ENCODE peak calls at places on chromosomes 6 and 20, in six cellular contexts. Q is left ventricle myocardium inferior, A is neural progenitor cell, N is IMR-90, J is spleen, H is Peyer's patch. L is an unnamed sample.

GRCh38 chr6:89509719-89510339 is 76.9 kb downstream of the ANKRD6 start:
- DNase-seq in A (no peak), Q (no peak), N (no peak), H (no peak), J (no peak), L (no peak)

GRCh38 chr6:150865043-150865405 is 478 bp upstream of the MTHFD1L start:
- DNase-seq in N (peak; percentile 39), J (no peak), Q (no peak), H (no peak), A (no peak), L (no peak)

GRCh38 chr6:167766986-167767714 is 59.6 kb upstream of the AFDN start:
- DNase-seq in Q (no peak), N (no peak), H (no peak), J (peak; percentile 54), A (no peak), L (peak; percentile 38)

GRCh38 chr20:48886811-48887210 is 34.7 kb upstream of the ARFGEF2 start:
- DNase-seq in N (no peak), J (no peak), Q (no peak), H (no peak), A (no peak), L (no peak)

GRCh38 chr6:36333889-36334288 is 2.8 kb downstream of the BNIP5 start:
- DNase-seq in H (no peak), Q (no peak), J (no peak), A (no peak), N (no peak), L (no peak)

GRCh38 chr6:134317471-134318131 is at the start of gene SGK1:
- DNase-seq in J (peak; percentile 79), A (peak; percentile 56), H (no peak), N (peak; percentile 49), Q (no peak), L (no peak)

GRCh38 chr20:54212226-54212625 is 4.3 kb downstream of the PFDN4 start:
- DNase-seq in H (no peak), J (no peak), N (peak; percentile 66), A (no peak), Q (no peak), L (no peak)

GRCh38 chr20:62707981-62708521 is 585 bp upstream of the NTSR1 start:
- DNase-seq in J (no peak), H (no peak), Q (no peak), N (no peak), A (peak; percentile 65), L (no peak)

GRCh38 chr20:36572701-36573102 is 695 bp upstream of the TGIF2 start:
- DNase-seq in A (peak; percentile 64), Q (no peak), H (no peak), N (peak; percentile 51), J (no peak), L (no peak)

GRCh38 chr6:35739645-35740517 is 3.0 kb downstream of the ARMC12 start:
- DNase-seq in J (peak; percentile 4), N (no peak), H (no peak), A (peak; percentile 89), Q (no peak), L (no peak)

GRCh38 chr6:44054635-44055559 is 72.4 kb downstream of the MRPL14 start:
- DNase-seq in A (no peak), Q (no peak), H (no peak), N (peak; percentile 62), J (peak; percentile 52), L (no peak)

DNA sequence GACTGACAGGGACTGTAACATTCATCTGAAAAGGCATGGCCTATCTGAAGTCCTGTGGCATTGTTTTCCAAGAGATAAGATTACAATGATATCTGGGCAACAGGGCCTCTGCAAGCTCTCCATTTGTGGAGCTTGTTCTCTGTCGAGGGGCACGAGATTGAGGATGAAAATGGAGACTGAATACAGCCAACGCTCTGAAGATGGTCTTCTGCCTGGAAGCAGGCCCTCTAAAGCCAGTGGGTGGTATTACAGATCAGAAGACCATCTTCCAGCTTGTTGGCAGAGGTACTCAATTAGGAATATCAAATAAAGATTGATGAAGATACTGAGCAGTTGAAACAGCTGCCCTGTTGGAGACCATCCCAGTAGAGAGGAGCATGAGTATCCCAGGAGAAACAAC is 288.2 kb downstream of the CENPW start:
- DNase-seq in J (no peak), N (no peak), H (no peak), A (no peak), Q (no peak), L (no peak)
- TF ChIP-seq CTCF in J (no peak), N (no peak), H (no peak), A (peak; percentile 13), Q (no peak), L (no peak)

DNA sequence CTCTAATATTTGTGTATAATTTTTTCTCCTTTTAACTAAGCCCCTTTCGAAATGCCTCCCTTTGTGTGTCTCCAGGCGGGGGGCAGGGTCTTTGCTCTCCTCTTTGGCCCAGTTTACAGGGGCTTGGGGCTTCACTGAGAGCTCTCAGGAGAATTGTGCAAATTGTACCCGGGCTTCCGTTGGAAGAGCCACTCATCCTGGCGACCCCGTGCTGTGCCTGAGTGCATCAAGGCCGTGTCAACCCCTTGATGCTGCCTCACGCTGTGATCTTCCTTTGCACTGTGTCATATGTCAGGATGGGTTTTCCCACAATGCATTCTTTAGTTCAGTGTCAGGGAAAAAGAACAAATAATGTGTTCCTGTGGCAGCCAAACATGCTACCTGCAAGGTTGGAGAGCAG is 118.0 kb upstream of the POU3F2 start:
- DNase-seq in Q (no peak), N (no peak), J (no peak), H (no peak), A (peak; percentile 69), L (no peak)
- H3K4me3 ChIP-seq in Q (no peak overlapping the region), N (no peak overlapping the region), J (no peak overlapping the region), H (no peak overlapping the region), A (peak overlapping the region; percentile 2), L (no peak overlapping the region)

DNA sequence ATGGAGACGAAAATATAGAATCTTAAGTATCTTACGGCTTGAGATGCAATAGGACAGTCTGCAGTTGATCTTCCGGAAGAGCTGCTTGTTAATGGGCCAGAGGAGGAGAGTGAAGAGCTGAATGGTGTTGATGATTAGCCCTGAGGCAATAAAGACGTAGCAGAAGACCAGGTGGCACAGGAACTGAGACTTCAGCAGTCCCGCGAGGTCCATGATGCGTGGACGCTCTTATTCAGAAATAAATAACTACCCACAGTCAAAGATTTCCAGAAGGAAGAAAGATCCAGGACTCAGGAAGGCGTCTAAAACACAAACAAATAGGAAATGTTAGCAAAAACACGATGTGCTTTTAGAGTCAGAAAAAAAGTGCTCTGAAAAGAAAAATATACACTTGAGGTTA is 41.9 kb downstream of the AGPAT4 start:
- DNase-seq in Q (no peak), H (no peak), A (no peak), J (no peak), N (no peak), L (no peak)
- H3K27ac ChIP-seq in Q (no peak overlapping the region), H (no peak overlapping the region), A (no peak overlapping the region), J (no peak overlapping the region), N (no peak overlapping the region), L (no peak overlapping the region)

DNA sequence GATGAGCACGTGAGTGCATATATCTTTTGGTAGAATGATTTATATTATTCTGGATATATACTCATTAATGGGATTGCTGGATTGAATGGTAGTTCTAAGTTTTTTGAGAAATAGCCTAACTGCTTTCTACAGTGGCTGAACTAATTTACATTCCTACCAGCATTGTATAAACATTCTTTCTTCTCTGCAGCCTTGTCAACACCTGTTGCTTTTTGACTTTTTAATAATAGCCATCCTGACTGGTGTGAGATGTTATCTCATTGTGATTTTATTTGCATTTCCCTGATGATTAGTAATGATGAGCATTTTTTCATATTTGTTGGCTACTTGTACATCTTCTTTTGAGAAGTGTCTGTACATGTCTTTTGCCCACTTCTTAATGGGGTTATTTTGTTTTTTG is 116.3 kb downstream of the ADTRP start:
- DNase-seq in J (no peak), H (no peak), N (no peak), Q (no peak), A (no peak), L (no peak)
- TF ChIP-seq CTCF in J (no peak), H (no peak), N (no peak), Q (no peak), A (no peak), L (no peak)

L was measured in coronary artery.